ENCODE peak calls at places on chromosomes 16 and 17, in ten cellular contexts. U is tibial artery, O is sigmoid colon, P is cardiac muscle cell, J is stomach, X is H9, Y is tibial nerve, V is heart right ventricle, H is uterus, Q is fibroblast of lung. S is an unnamed sample.
A peak's percentile ranks its signal among the peaks of the same experiment; 100 is the strongest.

GRCh38 chr17:76264425-76264754 is 758 bp upstream of the UBALD2 start:
- DNase-seq in U (no peak), O (no peak), P (no peak), J (no peak), X (no peak), Y (no peak), V (no peak), H (no peak), Q (no peak), S (no peak)

GRCh38 chr17:49914664-49915063 is 54.3 kb upstream of the DLX4 start:
- DNase-seq in U (no peak), O (no peak), P (no peak), J (no peak), X (no peak), Y (no peak), V (no peak), H (no peak), Q (no peak), S (no peak)

GRCh38 chr17:11294826-11295225 is 53.8 kb downstream of the SHISA6 start:
- DNase-seq in U (no peak), O (no peak), P (no peak), J (no peak), X (no peak), Y (no peak), V (no peak), H (no peak), Q (no peak), S (no peak)

GRCh38 chr16:50146479-50147435 is 6.3 kb upstream of the TENT4B start:
- DNase-seq in U (no peak), O (no peak), P (no peak), J (no peak), X (no peak), Y (no peak), V (no peak), H (no peak), Q (peak; percentile 50), S (no peak)

GRCh38 chr16:74842413-74842812 is 67.8 kb upstream of the FA2H start:
- DNase-seq in U (no peak), O (no peak), P (no peak), J (no peak), X (no peak), Y (no peak), V (no peak), H (no peak), Q (no peak), S (no peak)

GRCh38 chr16:72938426-72939164 is 109.3 kb downstream of the ZFHX3 start:
- DNase-seq in U (peak; percentile 99), O (peak; percentile 94), P (no peak), J (peak; percentile 46), X (no peak), Y (peak; percentile 90), V (peak; percentile 91), H (peak; percentile 83), Q (peak; percentile 88), S (peak; percentile 23)

GRCh38 chr17:49482144-49482817 is 12.8 kb upstream of the NGFR start:
- DNase-seq in U (no peak), O (no peak), P (no peak), J (no peak), X (no peak), Y (no peak), V (no peak), H (no peak), Q (no peak), S (no peak)

GRCh38 chr16:67393111-67393789 is at the start of gene TPPP3:
- DNase-seq in U (peak; percentile 89), O (peak; percentile 95), P (peak; percentile 87), J (peak; percentile 83), X (peak; percentile 86), Y (peak; percentile 77), V (peak; percentile 95), H (peak; percentile 94), Q (peak; percentile 71), S (no peak)

GRCh38 chr17:59366773-59367656 is 35.6 kb downstream of the YPEL2 start:
- DNase-seq in U (peak; percentile 39), O (peak; percentile 74), P (peak; percentile 83), J (peak; percentile 89), X (no peak), Y (no peak), V (peak; percentile 71), H (peak; percentile 26), Q (peak; percentile 83), S (no peak)

GRCh38 chr17:77914440-77915254 is 43.9 kb upstream of the TNRC6C start:
- DNase-seq in U (no peak), O (peak; percentile 19), P (no peak), J (no peak), X (peak; percentile 83), Y (no peak), V (no peak), H (no peak), Q (peak; percentile 8), S (no peak)

GRCh38 chr16:17173134-17173729 is 297.5 kb downstream of the XYLT1 start:
- DNase-seq in U (peak; percentile 78), O (peak; percentile 74), P (no peak), J (peak; percentile 41), X (no peak), Y (peak; percentile 73), V (peak; percentile 32), H (no peak), Q (peak; percentile 85), S (peak; percentile 18)

GRCh38 chr16:88750854-88751253 is 34.2 kb downstream of the PIEZO1 start:
- DNase-seq in U (no peak), O (no peak), P (no peak), J (no peak), X (no peak), Y (no peak), V (no peak), H (no peak), Q (no peak), S (no peak)

GRCh38 chr17:76498886-76499667 is 2.1 kb downstream of the RHBDF2 start:
- DNase-seq in U (no peak), O (no peak), P (no peak), J (no peak), X (no peak), Y (no peak), V (no peak), H (no peak), Q (no peak), S (no peak)

GRCh38 chr16:12147681-12148479 is 171.3 kb downstream of the SNX29 start:
- DNase-seq in U (no peak), O (no peak), P (no peak), J (no peak), X (peak; percentile 67), Y (no peak), V (peak; percentile 25), H (no peak), Q (no peak), S (no peak)

GRCh38 chr16:53219795-53220194 is 165.0 kb downstream of the CHD9 start:
- DNase-seq in U (no peak), O (no peak), P (no peak), J (no peak), X (no peak), Y (no peak), V (no peak), H (no peak), Q (no peak), S (no peak)

GRCh38 chr17:62565817-62566216 is 61.7 kb upstream of the MRC2 start:
- DNase-seq in U (no peak), O (no peak), P (no peak), J (no peak), X (no peak), Y (no peak), V (no peak), H (no peak), Q (peak; percentile 86), S (no peak)

DNA sequence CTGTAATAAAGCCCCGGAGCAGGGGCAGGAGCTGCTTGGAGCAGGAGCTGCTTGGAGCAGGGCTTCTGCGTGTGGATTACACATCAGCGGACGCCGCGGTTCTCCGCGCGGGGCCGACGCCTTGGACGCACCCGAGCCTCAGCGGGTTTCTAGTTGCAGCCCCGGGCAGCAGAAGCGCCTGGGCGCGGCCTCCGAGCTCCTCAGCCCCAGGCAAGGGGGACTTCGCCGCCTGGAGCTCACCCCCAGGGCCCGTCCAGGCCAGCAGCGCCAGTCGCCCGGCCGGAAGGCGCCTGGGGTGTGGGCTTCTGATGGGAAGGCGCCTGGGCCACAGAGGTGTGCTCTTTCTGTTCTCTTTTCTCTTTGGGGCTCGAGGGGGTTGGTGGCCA is 6.3 kb downstream of the FOXF1 start:
- DNase-seq in U (no peak), O (peak; percentile 77), P (no peak), J (no peak), X (no peak), Y (no peak), V (no peak), H (no peak), Q (peak; percentile 67), S (no peak)
- H3K27me3 ChIP-seq in U (peaks cover 99% of the 10 kb centered on the region), O (peaks cover 5% of the 10 kb centered on the region), P (peaks cover 78% of the 10 kb centered on the region), J (peaks cover 100% of the 10 kb centered on the region), X (peaks cover 68% of the 10 kb centered on the region), Y (peaks cover 96% of the 10 kb centered on the region), V (peaks cover 99% of the 10 kb centered on the region), H (peaks cover 22% of the 10 kb centered on the region), Q (no peaks in the 10 kb centered on the region), S (no peaks in the 10 kb centered on the region)

GRCh38 chr17:37286430-37286829 is 89.4 kb upstream of the C17orf78 start:
- DNase-seq in U (no peak), O (no peak), P (no peak), J (no peak), X (no peak), Y (no peak), V (no peak), H (no peak), Q (no peak), S (no peak)
- H3K9me3 ChIP-seq in U (no peaks in the 10 kb centered on the region), O (no peaks in the 10 kb centered on the region), P (no peaks in the 10 kb centered on the region), J (no peaks in the 10 kb centered on the region), X (no peaks in the 10 kb centered on the region), Y (no peaks in the 10 kb centered on the region), V (no peaks in the 10 kb centered on the region), H (no peaks in the 10 kb centered on the region), Q (no peaks in the 10 kb centered on the region), S (no peaks in the 10 kb centered on the region)

DNA sequence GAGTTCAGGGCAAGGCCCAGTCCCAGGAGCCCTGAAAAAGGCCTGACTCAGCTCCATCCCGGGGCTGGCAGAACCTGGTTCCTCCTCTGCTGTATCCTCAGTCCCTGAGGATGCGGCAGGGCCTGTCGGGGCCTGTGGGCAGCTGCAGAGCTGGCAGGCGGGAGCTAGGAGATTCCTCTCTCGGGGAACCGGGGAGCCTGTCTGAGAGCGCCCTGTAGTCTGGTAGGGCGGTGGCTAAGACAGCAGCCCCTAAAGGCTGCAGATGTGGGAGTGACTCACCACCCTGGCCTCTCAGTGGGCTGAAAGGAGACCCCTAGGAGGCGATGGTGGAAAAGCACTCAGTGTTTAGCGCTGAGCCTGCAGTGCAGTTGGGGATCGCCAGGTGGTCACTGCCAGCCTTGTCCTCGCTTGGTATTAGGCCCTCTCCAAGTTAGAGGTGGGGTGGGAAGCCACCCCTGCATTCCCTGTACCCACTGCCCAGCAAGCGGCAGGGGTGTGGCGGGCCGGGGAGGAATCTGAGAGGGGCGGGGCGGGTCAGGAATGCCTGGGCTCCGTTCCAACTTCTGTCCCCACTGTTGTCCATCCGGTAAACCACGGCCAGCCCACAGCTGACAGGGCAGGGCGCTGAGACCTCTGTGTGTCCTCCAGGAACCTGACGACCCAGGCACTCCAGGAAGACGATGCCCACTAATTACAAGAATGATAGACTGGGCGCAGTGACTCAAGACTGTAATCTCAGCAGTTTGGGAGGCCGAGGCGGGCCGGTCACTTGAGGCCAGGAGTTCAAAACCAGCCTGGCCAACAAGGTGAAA is 29.5 kb upstream of the CDH1 start:
- DNase-seq in U (no peak), O (no peak), P (peak; percentile 62), J (peak; percentile 86), X (peak; percentile 91), Y (no peak), V (no peak), H (no peak), Q (peak; percentile 77), S (no peak)
- TF ChIP-seq CTCF in U (no peak), O (no peak), P (peak; percentile 35), J (peak; percentile 10), X (peak; percentile 64), Y (no peak), V (no peak), H (no peak), Q (no peak), S (peak; percentile 9)

GRCh38 chr16:82182237-82183003 is 12.4 kb upstream of the MPHOSPH6 start:
- DNase-seq in U (no peak), O (no peak), P (no peak), J (no peak), X (no peak), Y (no peak), V (no peak), H (no peak), Q (no peak), S (no peak)
- H3K27me3 ChIP-seq in U (peaks cover 7% of the 10 kb centered on the region), O (no peaks in the 10 kb centered on the region), P (peaks cover 42% of the 10 kb centered on the region), J (peaks cover 24% of the 10 kb centered on the region), X (no peaks in the 10 kb centered on the region), Y (peaks cover 6% of the 10 kb centered on the region), V (peaks cover 27% of the 10 kb centered on the region), H (no peaks in the 10 kb centered on the region), Q (no peaks in the 10 kb centered on the region), S (peaks cover 14% of the 10 kb centered on the region)

S was measured in AG04450.